ENCODE peak calls at places on chromosome X, in five cellular contexts. W is tibial nerve, P is fibroblast of the conjunctiva, J is EL, X is psoas muscle. I is an unnamed sample.

GRCh38 chrX:120517936-120518335 is 42.8 kb downstream of the CUL4B start:
- DNase-seq in W (no peak), P (peak), J (peak), X (no peak), I (no peak)

GRCh38 chrX:10620121-10620699 is at the start of gene MID1:
- DNase-seq in W (peak), P (peak), J (peak), X (peak), I (peak)

GRCh38 chrX:48971325-48972213 is at the start of gene KCND1:
- DNase-seq in W (peak), P (peak), J (peak), X (peak), I (peak)

GRCh38 chrX:10514891-10515290 is 105.5 kb downstream of the MID1 start:
- DNase-seq in W (no peak), P (no peak), J (no peak), X (no peak), I (no peak)

GRCh38 chrX:11239230-11239629 is 54.0 kb upstream of the AMELX start:
- DNase-seq in W (no peak), P (no peak), J (peak), X (no peak), I (no peak)

GRCh38 chrX:16665089-16665488 is 15.1 kb downstream of the S100G start:
- DNase-seq in W (no peak), P (peak), J (peak), X (no peak), I (no peak)

GRCh38 chrX:149504226-149504914 is 736 bp downstream of the IDS start:
- DNase-seq in W (no peak), P (no peak), J (peak), X (no peak), I (no peak)

GRCh38 chrX:19863237-19864223 is 23.9 kb downstream of the SH3KBP1 start:
- DNase-seq in W (no peak), P (no peak), J (no peak), X (no peak), I (no peak)

GRCh38 chrX:24676403-24677024 is 17.2 kb upstream of the POLA1 start:
- DNase-seq in W (no peak), P (no peak), J (no peak), X (no peak), I (no peak)

GRCh38 chrX:45714864-45715263 is 514.2 kb upstream of the DIPK2B start:
- DNase-seq in W (no peak), P (no peak), J (peak), X (no peak), I (no peak)

GRCh38 chrX:29941292-29941691 is 274.1 kb upstream of the MAGEB2 start:
- DNase-seq in W (no peak), P (no peak), J (no peak), X (no peak), I (no peak)

GRCh38 chrX:20545538-20545937 is 278.8 kb upstream of the RPS6KA3 start:
- DNase-seq in W (no peak), P (no peak), J (no peak), X (no peak), I (no peak)

GRCh38 chrX:69136546-69137331 is 28.5 kb downstream of the PJA1 start:
- DNase-seq in W (peak), P (no peak), J (no peak), X (peak), I (no peak)

GRCh38 chrX:97628807-97629596 is 745.3 kb downstream of the RPA4 start:
- DNase-seq in W (no peak), P (no peak), J (no peak), X (no peak), I (no peak)

GRCh38 chrX:134369576-134369975 is 90.4 kb upstream of the HPRT1 start:
- DNase-seq in W (no peak), P (no peak), J (no peak), X (no peak), I (no peak)

GRCh38 chrX:634306-634958 is 3.8 kb downstream of the SHOX start:
- DNase-seq in W (no peak), P (no peak), J (peak), X (no peak), I (no peak)

GRCh38 chrX:22118161-22118830 is 86.2 kb downstream of the PHEX start:
- DNase-seq in W (no peak), P (no peak), J (no peak), X (no peak), I (no peak)

GRCh38 chrX:87167841-87168240 is 349.8 kb upstream of the KLHL4 start:
- DNase-seq in W (no peak), P (no peak), J (no peak), X (no peak), I (no peak)

GRCh38 chrX:34379891-34380290 is 247.8 kb upstream of the FAM47A start:
- DNase-seq in W (no peak), P (no peak), J (peak), X (no peak), I (no peak)

GRCh38 chrX:118116308-118117068 is at the start of gene KLHL13:
- DNase-seq in W (peak), P (no peak), J (peak), X (peak), I (peak)

GRCh38 chrX:70422886-70423336 is at the start of gene GDPD2:
- DNase-seq in W (no peak), P (no peak), J (no peak), X (no peak), I (no peak)

GRCh38 chrX:132740316-132741123 is 217.9 kb downstream of the HS6ST2 start:
- DNase-seq in W (no peak), P (no peak), J (no peak), X (no peak), I (no peak)

GRCh38 chrX:9824554-9824953 is 38.3 kb downstream of the SHROOM2 start:
- DNase-seq in W (no peak), P (no peak), J (no peak), X (no peak), I (no peak)

GRCh38 chrX:65679071-65679540 is 11.7 kb downstream of the MSN start:
- DNase-seq in W (no peak), P (no peak), J (peak), X (no peak), I (no peak)

GRCh38 chrX:48677456-48678030 is 6.1 kb upstream of the WAS start:
- DNase-seq in W (no peak), P (no peak), J (no peak), X (no peak), I (no peak)

GRCh38 chrX:103793541-103793932 is 16.9 kb downstream of the PLP1 start:
- DNase-seq in W (no peak), P (no peak), J (no peak), X (no peak), I (no peak)

GRCh38 chrX:111164728-111165127 is 68.7 kb downstream of the PAK3 start:
- DNase-seq in W (no peak), P (no peak), J (peak), X (no peak), I (no peak)

GRCh38 chrX:75211976-75212375 is 55.9 kb upstream of the ABCB7 start:
- DNase-seq in W (no peak), P (no peak), J (no peak), X (no peak), I (no peak)

GRCh38 chrX:111892375-111892774 is 16.4 kb downstream of the TRPC5OS start:
- DNase-seq in W (no peak), P (no peak), J (no peak), X (no peak), I (no peak)

GRCh38 chrX:49155243-49155899 is 7.2 kb upstream of the MAGIX start:
- DNase-seq in W (no peak), P (no peak), J (peak), X (no peak), I (peak)

I was measured in occipital lobe.